ENCODE peak calls at places on chromosomes 12 and 14, in seven cellular contexts. J, U, R, M, T, P and N are unnamed samples.

GRCh38 chr14:58899317-58899713 is 261.6 kb downstream of the DACT1 start:
- DNase-seq in J (peak; percentile 51), U (no peak), R (no peak), M (no peak), T (peak; percentile 83), P (no peak), N (peak; percentile 69)

GRCh38 chr14:74083784-74084276 is 423 bp downstream of the ALDH6A1 start:
- DNase-seq in J (no peak), U (no peak), R (no peak), M (peak; percentile 55), T (no peak), P (no peak), N (no peak)

GRCh38 chr14:24172261-24172860 is 481 bp downstream of the REC8 start:
- DNase-seq in J (no peak), U (no peak), R (no peak), M (no peak), T (no peak), P (no peak), N (no peak)

GRCh38 chr14:51419685-51420084 is 179.6 kb downstream of the TMX1 start:
- DNase-seq in J (no peak), U (no peak), R (no peak), M (no peak), T (no peak), P (no peak), N (no peak)

GRCh38 chr12:1638167-1638566 is 9.1 kb downstream of the WNT5B start:
- DNase-seq in J (no peak), U (no peak), R (no peak), M (no peak), T (no peak), P (no peak), N (no peak)

GRCh38 chr12:117380083-117380482 is 18.7 kb upstream of the NOS1 start:
- DNase-seq in J (no peak), U (no peak), R (no peak), M (no peak), T (no peak), P (no peak), N (no peak)

GRCh38 chr12:127381043-127381668 is 885.8 kb upstream of the TMEM132C start:
- DNase-seq in J (no peak), U (no peak), R (peak; percentile 27), M (peak; percentile 67), T (no peak), P (peak; percentile 8), N (no peak)

GRCh38 chr12:101172316-101172715 is 37.7 kb downstream of the SLC5A8 start:
- DNase-seq in J (no peak), U (no peak), R (no peak), M (peak; percentile 35), T (no peak), P (no peak), N (no peak)

GRCh38 chr12:32302218-32302826 is 97.0 kb upstream of the FGD4 start:
- DNase-seq in J (peak; percentile 9), U (no peak), R (peak; percentile 39), M (no peak), T (peak; percentile 32), P (no peak), N (no peak)

GRCh38 chr12:27013606-27014084 is 539 bp downstream of the TM7SF3 start:
- DNase-seq in J (no peak), U (peak; percentile 92), R (no peak), M (no peak), T (peak; percentile 48), P (peak; percentile 35), N (no peak)

GRCh38 chr12:52945389-52946232 is 3.3 kb upstream of the KRT18 start:
- DNase-seq in J (no peak), U (no peak), R (no peak), M (peak; percentile 12), T (peak; percentile 16), P (no peak), N (no peak)

GRCh38 chr12:102702447-102703114 is 214.5 kb downstream of the PAH start:
- DNase-seq in J (peak; percentile 57), U (peak; percentile 86), R (no peak), M (peak; percentile 44), T (peak; percentile 65), P (peak; percentile 41), N (peak; percentile 18)

GRCh38 chr12:122984612-122985358 is 4.3 kb downstream of the ARL6IP4 start:
- DNase-seq in J (no peak), U (no peak), R (no peak), M (peak; percentile 87), T (peak; percentile 47), P (no peak), N (no peak)

GRCh38 chr14:31920003-31920402 is 157.1 kb upstream of the ARHGAP5 start:
- DNase-seq in J (no peak), U (no peak), R (no peak), M (no peak), T (no peak), P (no peak), N (no peak)

GRCh38 chr14:94707494-94707893 is 62.4 kb downstream of the GSC start:
- DNase-seq in J (no peak), U (no peak), R (no peak), M (no peak), T (no peak), P (no peak), N (no peak)

GRCh38 chr12:9925746-9926393 is 6.3 kb downstream of the CLEC2A start:
- DNase-seq in J (peak; percentile 18), U (no peak), R (no peak), M (no peak), T (peak; percentile 65), P (no peak), N (peak; percentile 4)

GRCh38 chr12:94074970-94075695 is 73.2 kb upstream of the PLXNC1 start:
- DNase-seq in J (peak; percentile 93), U (no peak), R (no peak), M (peak; percentile 84), T (peak; percentile 93), P (no peak), N (peak; percentile 80)

GRCh38 chr12:130526813-130527212 is 189.1 kb downstream of the PIWIL1 start:
- DNase-seq in J (no peak), U (no peak), R (no peak), M (no peak), T (no peak), P (no peak), N (no peak)

GRCh38 chr14:65356327-65356836 is 56.1 kb upstream of the FUT8 start:
- DNase-seq in J (peak; percentile 87), U (no peak), R (no peak), M (no peak), T (peak; percentile 64), P (no peak), N (peak; percentile 84)

GRCh38 chr14:22837059-22837749 is 819 bp downstream of the MMP14 start:
- DNase-seq in J (peak; percentile 43), U (no peak), R (no peak), M (peak; percentile 92), T (peak; percentile 46), P (peak; percentile 88), N (no peak)

GRCh38 chr12:25438638-25439037 is 114.4 kb downstream of the LMNTD1 start:
- DNase-seq in J (peak; percentile 69), U (no peak), R (no peak), M (no peak), T (peak; percentile 35), P (no peak), N (peak; percentile 27)

GRCh38 chr12:96427269-96427729 is 27.1 kb upstream of the CDK17 start:
- DNase-seq in J (peak; percentile 100), U (peak; percentile 91), R (no peak), M (no peak), T (peak; percentile 100), P (no peak), N (peak; percentile 100)

GRCh38 chr12:18595406-18595805 is 142.4 kb downstream of the PLCZ1 start:
- DNase-seq in J (no peak), U (no peak), R (no peak), M (no peak), T (no peak), P (no peak), N (no peak)

GRCh38 chr14:89304972-89305703 is 111.9 kb downstream of the FOXN3 start:
- DNase-seq in J (peak; percentile 57), U (no peak), R (no peak), M (no peak), T (peak; percentile 87), P (no peak), N (no peak)

GRCh38 chr14:68361231-68361630 is 431.6 kb downstream of the ZFP36L1 start:
- DNase-seq in J (peak; percentile 54), U (no peak), R (no peak), M (no peak), T (no peak), P (no peak), N (peak; percentile 39)

GRCh38 chr12:89211456-89211855 is 140.8 kb downstream of the DUSP6 start:
- DNase-seq in J (no peak), U (no peak), R (no peak), M (no peak), T (no peak), P (no peak), N (peak; percentile 34)

GRCh38 chr12:80157640-80158039 is 58.3 kb downstream of the OTOGL start:
- DNase-seq in J (peak; percentile 9), U (no peak), R (no peak), M (no peak), T (no peak), P (no peak), N (no peak)

GRCh38 chr14:91307652-91308051 is 63.1 kb upstream of the GPR68 start:
- DNase-seq in J (no peak), U (no peak), R (no peak), M (peak; percentile 12), T (no peak), P (no peak), N (no peak)

GRCh38 chr12:55717397-55718007 is 1.7 kb downstream of the BLOC1S1 start:
- DNase-seq in J (no peak), U (no peak), R (no peak), M (no peak), T (peak; percentile 49), P (no peak), N (no peak)

GRCh38 chr14:104222396-104223036 is 84.1 kb downstream of the KIF26A start:
- DNase-seq in J (no peak), U (no peak), R (no peak), M (peak; percentile 33), T (no peak), P (no peak), N (no peak)

GRCh38 chr12:95574799-95575452 is 23.6 kb upstream of the USP44 start:
- DNase-seq in J (peak; percentile 32), U (no peak), R (peak; percentile 4), M (no peak), T (peak; percentile 57), P (peak; percentile 28), N (peak; percentile 10)